ENCODE peak calls at places on chromosome 15, in eight cellular contexts. U, V, O, Y, Q, A, K and D are unnamed samples.

GRCh38 chr15:68994981-68995753 is 19.3 kb upstream of the NOX5 start:
- DNase-seq in U (no peak), V (no peak), Q (no peak), Y (no peak), A (no peak), O (no peak), K (no peak), D (no peak)

GRCh38 chr15:74399511-74400312 is 32.3 kb upstream of the CYP11A1 start:
- DNase-seq in Q (no peak), V (no peak), Y (peak), K (no peak), U (peak), A (peak), O (no peak), D (no peak)

GRCh38 chr15:37093480-37094410 is 6.6 kb downstream of the MEIS2 start:
- DNase-seq in K (no peak), A (no peak), U (no peak), Y (no peak), V (no peak), Q (no peak), O (no peak), D (no peak)

GRCh38 chr15:71548317-71548908 is 261.9 kb upstream of the NR2E3 start:
- DNase-seq in A (no peak), O (no peak), V (no peak), U (no peak), Y (no peak), Q (no peak), K (no peak), D (no peak)

GRCh38 chr15:93205413-93205812 is 116.4 kb upstream of the RGMA start:
- DNase-seq in K (no peak), Y (no peak), O (no peak), V (no peak), U (no peak), A (no peak), Q (no peak), D (no peak)

GRCh38 chr15:57019496-57020160 is 101.2 kb downstream of the TCF12 start:
- DNase-seq in U (no peak), O (no peak), Q (no peak), V (peak), Y (no peak), A (no peak), K (no peak), D (peak)

GRCh38 chr15:82100116-82100795 is 54.4 kb upstream of the MEX3B start:
- DNase-seq in Q (no peak), Y (no peak), K (no peak), A (peak), U (no peak), V (no peak), O (no peak), D (no peak)

GRCh38 chr15:66142341-66142740 is 111.2 kb downstream of the MEGF11 start:
- DNase-seq in Q (no peak), O (no peak), K (no peak), Y (no peak), U (no peak), V (no peak), A (no peak), D (no peak)

GRCh38 chr15:40105517-40106202 is 3.0 kb downstream of the BMF start:
- DNase-seq in U (peak), Y (peak), A (no peak), K (peak), V (no peak), Q (no peak), O (no peak), D (no peak)